ENCODE peak calls at places on chromosomes 5 and 9, in six cellular contexts. One of them, this sample, is unnamed.

GRCh38 chr5:168288349-168289245 is 2.8 kb upstream of the WWC1 start:
- DNase-seq in breast epithelium: peak; percentile 76
- DNase-seq in prostate gland: peak; percentile 90
- DNase-seq in upper lobe of left lung: peak; percentile 71
- DNase-seq in uterus: no peak
- DNase-seq in IMR-90: no peak
- DNase-seq in this sample: peak; percentile 78

GRCh38 chr9:92506184-92506857 is 24.0 kb upstream of the ASPN start:
- DNase-seq in breast epithelium: no peak
- DNase-seq in prostate gland: no peak
- DNase-seq in upper lobe of left lung: no peak
- DNase-seq in uterus: peak; percentile 56
- DNase-seq in IMR-90: peak; percentile 95
- DNase-seq in this sample: peak; percentile 42

GRCh38 chr9:1619915-1620705 is 395.0 kb upstream of the SMARCA2 start:
- DNase-seq in breast epithelium: no peak
- DNase-seq in prostate gland: no peak
- DNase-seq in upper lobe of left lung: no peak
- DNase-seq in uterus: no peak
- DNase-seq in IMR-90: no peak
- DNase-seq in this sample: no peak

GRCh38 chr9:79611091-79611614 is 39.4 kb downstream of the TLE4 start:
- DNase-seq in breast epithelium: no peak
- DNase-seq in prostate gland: no peak
- DNase-seq in upper lobe of left lung: no peak
- DNase-seq in uterus: no peak
- DNase-seq in IMR-90: peak; percentile 96
- DNase-seq in this sample: no peak

GRCh38 chr9:3968891-3969290 is 331.0 kb downstream of the GLIS3 start:
- DNase-seq in breast epithelium: peak; percentile 31
- DNase-seq in prostate gland: no peak
- DNase-seq in upper lobe of left lung: no peak
- DNase-seq in uterus: no peak
- DNase-seq in IMR-90: peak; percentile 58
- DNase-seq in this sample: no peak

GRCh38 chr5:139457653-139458306 is 4.8 kb downstream of the ECSCR start:
- DNase-seq in breast epithelium: no peak
- DNase-seq in prostate gland: no peak
- DNase-seq in upper lobe of left lung: no peak
- DNase-seq in uterus: no peak
- DNase-seq in IMR-90: no peak
- DNase-seq in this sample: no peak

GRCh38 chr5:36152324-36153298 is 700 bp downstream of the SKP2 start:
- DNase-seq in breast epithelium: no peak
- DNase-seq in prostate gland: no peak
- DNase-seq in upper lobe of left lung: no peak
- DNase-seq in uterus: no peak
- DNase-seq in IMR-90: peak; percentile 27
- DNase-seq in this sample: no peak

GRCh38 chr5:135565256-135565655 is 13.5 kb downstream of the CXCL14 start:
- DNase-seq in breast epithelium: no peak
- DNase-seq in prostate gland: no peak
- DNase-seq in upper lobe of left lung: no peak
- DNase-seq in uterus: no peak
- DNase-seq in IMR-90: no peak
- DNase-seq in this sample: no peak

GRCh38 chr5:73664796-73665195 is 38.8 kb downstream of the ARHGEF28 start:
- DNase-seq in breast epithelium: no peak
- DNase-seq in prostate gland: no peak
- DNase-seq in upper lobe of left lung: no peak
- DNase-seq in uterus: no peak
- DNase-seq in IMR-90: no peak
- DNase-seq in this sample: no peak

GRCh38 chr5:81070561-81070960 is 110.4 kb downstream of the RASGRF2 start:
- DNase-seq in breast epithelium: no peak
- DNase-seq in prostate gland: no peak
- DNase-seq in upper lobe of left lung: no peak
- DNase-seq in uterus: no peak
- DNase-seq in IMR-90: no peak
- DNase-seq in this sample: no peak

GRCh38 chr9:34663296-34663590 is 786 bp upstream of the CCL27 start:
- DNase-seq in breast epithelium: no peak
- DNase-seq in prostate gland: no peak
- DNase-seq in upper lobe of left lung: no peak
- DNase-seq in uterus: no peak
- DNase-seq in IMR-90: no peak
- DNase-seq in this sample: no peak

GRCh38 chr5:179413086-179413690 is 67.9 kb upstream of the ADAMTS2 start:
- DNase-seq in breast epithelium: no peak
- DNase-seq in prostate gland: no peak
- DNase-seq in upper lobe of left lung: no peak
- DNase-seq in uterus: no peak
- DNase-seq in IMR-90: no peak
- DNase-seq in this sample: no peak

GRCh38 chr9:126367139-126367538 is 40.5 kb downstream of the MVB12B start:
- DNase-seq in breast epithelium: no peak
- DNase-seq in prostate gland: no peak
- DNase-seq in upper lobe of left lung: no peak
- DNase-seq in uterus: no peak
- DNase-seq in IMR-90: no peak
- DNase-seq in this sample: no peak

GRCh38 chr5:74035521-74035937 is 409.5 kb downstream of the ARHGEF28 start:
- DNase-seq in breast epithelium: no peak
- DNase-seq in prostate gland: no peak
- DNase-seq in upper lobe of left lung: no peak
- DNase-seq in uterus: peak; percentile 51
- DNase-seq in IMR-90: peak; percentile 69
- DNase-seq in this sample: peak; percentile 37

GRCh38 chr5:1728846-1729245 is 70.8 kb downstream of the MRPL36 start:
- DNase-seq in breast epithelium: no peak
- DNase-seq in prostate gland: no peak
- DNase-seq in upper lobe of left lung: peak; percentile 14
- DNase-seq in uterus: no peak
- DNase-seq in IMR-90: no peak
- DNase-seq in this sample: no peak

GRCh38 chr5:149371296-149371962 is 7.7 kb downstream of the IL17B start:
- DNase-seq in breast epithelium: no peak
- DNase-seq in prostate gland: no peak
- DNase-seq in upper lobe of left lung: peak; percentile 65
- DNase-seq in uterus: peak; percentile 50
- DNase-seq in IMR-90: peak; percentile 47
- DNase-seq in this sample: peak; percentile 75

GRCh38 chr5:6202113-6202512 is 176.2 kb downstream of the MED10 start:
- DNase-seq in breast epithelium: no peak
- DNase-seq in prostate gland: no peak
- DNase-seq in upper lobe of left lung: no peak
- DNase-seq in uterus: no peak
- DNase-seq in IMR-90: no peak
- DNase-seq in this sample: no peak

GRCh38 chr9:129121483-129121882 is 10.3 kb downstream of the PTPA start:
- DNase-seq in breast epithelium: no peak
- DNase-seq in prostate gland: peak; percentile 62
- DNase-seq in upper lobe of left lung: no peak
- DNase-seq in uterus: no peak
- DNase-seq in IMR-90: peak; percentile 35
- DNase-seq in this sample: no peak

GRCh38 chr9:3180696-3181048 is 336.8 kb upstream of the PUM3 start:
- DNase-seq in breast epithelium: no peak
- DNase-seq in prostate gland: no peak
- DNase-seq in upper lobe of left lung: no peak
- DNase-seq in uterus: no peak
- DNase-seq in IMR-90: no peak
- DNase-seq in this sample: no peak

GRCh38 chr9:83307051-83307724 is 231.0 kb downstream of the FRMD3 start:
- DNase-seq in breast epithelium: no peak
- DNase-seq in prostate gland: no peak
- DNase-seq in upper lobe of left lung: no peak
- DNase-seq in uterus: no peak
- DNase-seq in IMR-90: no peak
- DNase-seq in this sample: no peak

GRCh38 chr9:7033611-7034010 is 275.8 kb downstream of the KDM4C start:
- DNase-seq in breast epithelium: no peak
- DNase-seq in prostate gland: no peak
- DNase-seq in upper lobe of left lung: no peak
- DNase-seq in uterus: no peak
- DNase-seq in IMR-90: no peak
- DNase-seq in this sample: no peak

GRCh38 chr9:114613919-114614318 is 2.8 kb downstream of the TMEM268 start:
- DNase-seq in breast epithelium: no peak
- DNase-seq in prostate gland: no peak
- DNase-seq in upper lobe of left lung: no peak
- DNase-seq in uterus: no peak
- DNase-seq in IMR-90: no peak
- DNase-seq in this sample: no peak

GRCh38 chr9:114613087-114613486 is 2.0 kb downstream of the TMEM268 start:
- DNase-seq in breast epithelium: no peak
- DNase-seq in prostate gland: peak; percentile 29
- DNase-seq in upper lobe of left lung: peak; percentile 34
- DNase-seq in uterus: no peak
- DNase-seq in IMR-90: no peak
- DNase-seq in this sample: no peak

GRCh38 chr9:114616684-114617520 is 5.8 kb downstream of the TMEM268 start:
- DNase-seq in breast epithelium: peak; percentile 60
- DNase-seq in prostate gland: peak; percentile 51
- DNase-seq in upper lobe of left lung: peak; percentile 81
- DNase-seq in uterus: no peak
- DNase-seq in IMR-90: no peak
- DNase-seq in this sample: peak; percentile 47

GRCh38 chr9:114612272-114612923 is 1.3 kb downstream of the TMEM268 start:
- DNase-seq in breast epithelium: no peak
- DNase-seq in prostate gland: no peak
- DNase-seq in upper lobe of left lung: peak; percentile 29
- DNase-seq in uterus: no peak
- DNase-seq in IMR-90: no peak
- DNase-seq in this sample: no peak

DNA sequence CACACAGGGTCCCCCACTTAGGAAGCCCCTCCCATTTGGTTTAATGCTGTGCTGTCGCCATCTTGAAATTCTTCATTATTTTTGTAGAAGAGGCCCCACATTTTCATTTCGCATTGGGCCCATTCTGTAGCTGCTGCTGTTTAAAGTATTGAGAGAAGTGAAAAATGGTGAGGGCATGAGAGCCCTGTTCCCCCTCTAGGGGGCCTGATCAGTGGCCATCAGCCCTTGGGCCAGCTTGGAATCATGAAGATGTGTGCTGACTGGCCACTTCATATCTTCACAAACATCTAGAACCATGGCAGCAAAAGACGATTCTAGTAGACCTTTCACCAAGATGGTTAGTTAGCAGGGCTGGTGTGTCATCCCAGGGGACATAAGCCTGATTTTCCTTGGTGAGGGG is 3.3 kb downstream of the TMEM268 start:
- DNase-seq in breast epithelium: no peak
- DNase-seq in prostate gland: no peak
- DNase-seq in upper lobe of left lung: no peak
- DNase-seq in uterus: no peak
- DNase-seq in IMR-90: no peak
- DNase-seq in this sample: no peak
- TF ChIP-seq CTCF in breast epithelium: no peak
- TF ChIP-seq CTCF in prostate gland: no peak
- TF ChIP-seq CTCF in upper lobe of left lung: no peak
- TF ChIP-seq CTCF in uterus: no peak
- TF ChIP-seq CTCF in IMR-90: no peak
- TF ChIP-seq CTCF in this sample: no peak

GRCh38 chr9:135582541-135582940 is 21.0 kb downstream of the PAEP start:
- DNase-seq in breast epithelium: no peak
- DNase-seq in prostate gland: no peak
- DNase-seq in upper lobe of left lung: no peak
- DNase-seq in uterus: no peak
- DNase-seq in IMR-90: no peak
- DNase-seq in this sample: no peak

GRCh38 chr9:135584371-135584770 is 22.8 kb downstream of the PAEP start:
- DNase-seq in breast epithelium: no peak
- DNase-seq in prostate gland: no peak
- DNase-seq in upper lobe of left lung: no peak
- DNase-seq in uterus: no peak
- DNase-seq in IMR-90: no peak
- DNase-seq in this sample: no peak

GRCh38 chr9:135581636-135582426 is 20.3 kb downstream of the PAEP start:
- DNase-seq in breast epithelium: no peak
- DNase-seq in prostate gland: no peak
- DNase-seq in upper lobe of left lung: no peak
- DNase-seq in uterus: no peak
- DNase-seq in IMR-90: no peak
- DNase-seq in this sample: no peak

GRCh38 chr9:135583686-135584011 is 22.1 kb downstream of the PAEP start:
- DNase-seq in breast epithelium: no peak
- DNase-seq in prostate gland: no peak
- DNase-seq in upper lobe of left lung: no peak
- DNase-seq in uterus: no peak
- DNase-seq in IMR-90: no peak
- DNase-seq in this sample: no peak

DNA sequence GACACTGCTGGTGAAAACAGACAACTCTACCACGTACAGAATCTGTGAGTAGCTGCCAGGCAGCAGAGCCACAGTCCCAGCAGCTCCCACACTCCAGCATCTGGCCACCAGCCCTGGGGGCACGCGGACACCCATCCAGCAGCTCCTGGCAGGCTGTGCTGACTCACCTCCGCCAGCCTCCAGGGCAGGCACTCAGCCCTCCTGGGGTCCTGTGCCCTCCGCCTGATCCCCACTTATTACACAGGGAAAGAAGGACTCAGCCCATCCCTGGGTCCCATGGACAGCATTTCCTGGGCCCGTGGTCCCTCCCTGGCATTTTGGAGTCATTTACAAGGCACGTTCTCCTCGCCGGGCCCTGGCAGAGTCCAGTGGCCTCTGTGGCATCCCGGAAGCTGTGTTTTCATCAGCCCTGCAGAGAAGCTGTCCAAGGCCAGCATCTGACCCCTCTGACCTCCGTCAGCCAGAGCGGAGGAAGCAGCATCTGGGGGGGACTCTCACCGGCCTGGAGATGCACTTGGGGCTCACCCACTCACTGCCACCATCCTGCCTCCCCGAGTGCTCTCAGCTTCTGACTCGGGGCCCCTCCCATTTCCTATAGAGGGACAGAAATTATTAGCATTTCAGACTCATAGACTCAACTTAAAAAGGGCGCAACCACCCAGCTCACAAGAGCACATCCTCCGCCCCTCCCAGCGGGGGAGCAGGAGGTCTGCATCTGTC is 21.6 kb downstream of the PAEP start:
- DNase-seq in breast epithelium: no peak
- DNase-seq in prostate gland: no peak
- DNase-seq in upper lobe of left lung: no peak
- DNase-seq in uterus: no peak
- DNase-seq in IMR-90: no peak
- DNase-seq in this sample: no peak
- TF ChIP-seq POLR2A in breast epithelium: no peak
- TF ChIP-seq POLR2A in prostate gland: no peak
- TF ChIP-seq POLR2A in upper lobe of left lung: no peak
- TF ChIP-seq POLR2A in uterus: no peak
- TF ChIP-seq POLR2A in IMR-90: no peak
- TF ChIP-seq POLR2A in this sample: no peak

GRCh38 chr5:142317673-142318261 is 7.1 kb downstream of the SPRY4 start:
- DNase-seq in breast epithelium: no peak
- DNase-seq in prostate gland: no peak
- DNase-seq in upper lobe of left lung: no peak
- DNase-seq in uterus: no peak
- DNase-seq in IMR-90: no peak
- DNase-seq in this sample: no peak
- TF ChIP-seq CTCF in breast epithelium: no peak
- TF ChIP-seq CTCF in prostate gland: no peak
- TF ChIP-seq CTCF in upper lobe of left lung: no peak
- TF ChIP-seq CTCF in uterus: no peak
- TF ChIP-seq CTCF in IMR-90: peak; percentile 45
- TF ChIP-seq CTCF in this sample: no peak

GRCh38 chr9:68704804-68705635 is at the start of gene PIP5K1B:
- DNase-seq in breast epithelium: peak; percentile 65
- DNase-seq in prostate gland: peak; percentile 65
- DNase-seq in upper lobe of left lung: peak; percentile 87
- DNase-seq in uterus: peak; percentile 30
- DNase-seq in IMR-90: peak; percentile 29
- DNase-seq in this sample: peak; percentile 87
- TF ChIP-seq POLR2A in breast epithelium: no peak
- TF ChIP-seq POLR2A in prostate gland: peak; percentile 52
- TF ChIP-seq POLR2A in upper lobe of left lung: peak; percentile 60
- TF ChIP-seq POLR2A in uterus: no peak
- TF ChIP-seq POLR2A in IMR-90: no peak
- TF ChIP-seq POLR2A in this sample: peak; percentile 86

This sample was measured in body of pancreas.